ENCODE peak calls at places on chromosomes 7 and 10, in ten cellular contexts. N, E, Z, T, O, R, K, I, J and H are unnamed samples.

GRCh38 chr7:152674860-152675760 is 831 bp downstream of the XRCC2 start:
- DNase-seq in Z (no peak), I (no peak), O (no peak), E (no peak), N (no peak), K (peak), J (no peak), T (no peak), R (peak), H (no peak)

GRCh38 chr7:133912916-133913697 is 214.0 kb upstream of the LRGUK start:
- DNase-seq in R (peak), N (no peak), T (no peak), K (no peak), I (no peak), E (no peak), J (no peak), Z (no peak), O (peak), H (no peak)

GRCh38 chr10:3074985-3075600 is 7.7 kb downstream of the PFKP start:
- DNase-seq in E (no peak), N (no peak), Z (no peak), T (no peak), I (no peak), O (no peak), K (no peak), R (no peak), J (no peak), H (no peak)

GRCh38 chr10:95384011-95384704 is 93.4 kb upstream of the PDLIM1 start:
- DNase-seq in I (no peak), Z (no peak), K (no peak), E (no peak), J (no peak), N (no peak), T (no peak), R (no peak), O (no peak), H (no peak)

GRCh38 chr10:71812016-71812912 is 38.8 kb downstream of the PSAP start:
- DNase-seq in E (peak), Z (peak), T (peak), I (peak), R (peak), J (peak), N (peak), O (peak), K (peak), H (no peak)

GRCh38 chr10:35563266-35563891 is 41.8 kb upstream of the GJD4 start:
- DNase-seq in K (peak), J (peak), N (peak), I (peak), T (no peak), R (peak), O (peak), Z (peak), E (peak), H (no peak)

GRCh38 chr10:27240212-27240890 is at the start of gene ACBD5:
- DNase-seq in T (peak), N (peak), O (peak), Z (peak), J (no peak), R (peak), E (peak), K (peak), I (peak), H (peak)

GRCh38 chr10:132957131-132957530 is 14.8 kb upstream of the CFAP46 start:
- DNase-seq in J (no peak), K (peak), N (peak), R (no peak), Z (no peak), T (peak), O (no peak), E (no peak), I (no peak), H (no peak)

GRCh38 chr7:17320102-17320497 is 21.6 kb downstream of the AHR start:
- DNase-seq in K (no peak), I (no peak), J (no peak), Z (no peak), R (no peak), O (no peak), T (no peak), N (no peak), E (no peak), H (no peak)

GRCh38 chr10:20006169-20006870 is 190.1 kb downstream of the PLXDC2 start:
- DNase-seq in N (no peak), T (no peak), I (no peak), O (no peak), Z (no peak), J (no peak), E (no peak), K (no peak), R (no peak), H (no peak)

GRCh38 chr7:129150199-129150996 is 5.9 kb downstream of the TSPAN33 start:
- DNase-seq in O (no peak), E (no peak), R (no peak), Z (no peak), K (no peak), T (no peak), I (peak), N (no peak), J (no peak), H (no peak)

GRCh38 chr10:110782616-110783015 is 89.1 kb upstream of the PDCD4 start:
- DNase-seq in O (no peak), R (no peak), J (no peak), K (no peak), N (no peak), I (no peak), T (no peak), Z (no peak), E (no peak), H (no peak)

GRCh38 chr7:88184848-88185304 is 35.0 kb downstream of the SRI start:
- DNase-seq in R (peak), N (no peak), I (no peak), Z (no peak), T (no peak), J (no peak), K (no peak), E (no peak), O (peak), H (peak)

DNA sequence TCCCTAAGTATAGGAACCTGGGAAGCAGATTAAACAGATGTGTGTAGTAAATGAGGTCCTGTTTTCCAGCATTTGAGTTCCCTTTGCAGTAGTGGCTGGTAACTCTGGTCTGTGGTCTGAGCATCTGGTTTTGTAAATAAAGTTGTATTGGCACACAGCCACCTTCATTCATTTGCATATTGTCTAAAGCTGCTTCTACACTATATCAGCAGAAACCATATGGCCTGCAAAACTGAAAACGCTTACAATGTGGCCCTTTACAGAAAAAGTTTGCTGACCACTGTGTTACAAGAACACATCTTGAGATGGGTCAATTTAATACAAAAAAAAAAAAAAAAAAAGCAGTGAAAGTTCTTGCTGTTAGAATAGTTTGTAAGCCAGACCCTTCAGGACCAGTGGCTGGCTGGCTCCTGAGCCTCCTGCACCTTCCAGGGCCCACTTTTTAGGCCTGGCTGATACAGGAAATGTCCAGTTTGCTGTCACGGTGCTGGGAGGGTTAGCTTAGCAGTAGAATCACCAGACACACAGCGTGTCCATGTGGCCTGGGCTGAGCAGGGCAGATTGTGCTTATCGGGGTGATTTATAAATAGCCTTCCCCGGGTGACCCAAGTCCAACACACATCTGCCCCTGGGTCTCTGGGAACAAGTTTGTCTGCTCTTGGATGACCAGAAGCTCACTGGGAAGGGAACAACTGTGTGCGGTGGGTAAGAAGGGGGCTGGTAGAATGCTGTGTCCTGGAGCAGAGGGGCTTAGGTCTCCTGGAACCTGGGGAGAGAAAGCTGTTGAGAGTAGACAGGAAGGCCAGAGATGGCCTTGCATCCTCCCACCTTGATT is 1.4 kb downstream of the C10orf71 start:
- DNase-seq in N (no peak), Z (no peak), E (no peak), T (no peak), R (no peak), J (no peak), K (no peak), O (no peak), I (no peak), H (no peak)
- H3K4me3 ChIP-seq in N (no peak), Z (no peak), E (no peak), T (no peak), R (no peak), J (no peak), K (no peak), O (no peak), I (no peak), H (no peak)

GRCh38 chr10:91860885-91861284 is 48.4 kb downstream of the FGFBP3 start:
- DNase-seq in T (no peak), K (no peak), O (no peak), Z (no peak), I (no peak), E (no peak), R (no peak), N (no peak), J (no peak), H (no peak)

GRCh38 chr10:91856637-91857036 is 52.6 kb downstream of the FGFBP3 start:
- DNase-seq in T (no peak), E (no peak), Z (no peak), J (peak), K (no peak), I (no peak), R (peak), N (no peak), O (no peak), H (no peak)
- TF ChIP-seq CTCF in T (peak), E (no peak), Z (no peak), J (peak), K (peak), I (no peak), R (peak), N (no peak), O (peak), H (peak)

DNA sequence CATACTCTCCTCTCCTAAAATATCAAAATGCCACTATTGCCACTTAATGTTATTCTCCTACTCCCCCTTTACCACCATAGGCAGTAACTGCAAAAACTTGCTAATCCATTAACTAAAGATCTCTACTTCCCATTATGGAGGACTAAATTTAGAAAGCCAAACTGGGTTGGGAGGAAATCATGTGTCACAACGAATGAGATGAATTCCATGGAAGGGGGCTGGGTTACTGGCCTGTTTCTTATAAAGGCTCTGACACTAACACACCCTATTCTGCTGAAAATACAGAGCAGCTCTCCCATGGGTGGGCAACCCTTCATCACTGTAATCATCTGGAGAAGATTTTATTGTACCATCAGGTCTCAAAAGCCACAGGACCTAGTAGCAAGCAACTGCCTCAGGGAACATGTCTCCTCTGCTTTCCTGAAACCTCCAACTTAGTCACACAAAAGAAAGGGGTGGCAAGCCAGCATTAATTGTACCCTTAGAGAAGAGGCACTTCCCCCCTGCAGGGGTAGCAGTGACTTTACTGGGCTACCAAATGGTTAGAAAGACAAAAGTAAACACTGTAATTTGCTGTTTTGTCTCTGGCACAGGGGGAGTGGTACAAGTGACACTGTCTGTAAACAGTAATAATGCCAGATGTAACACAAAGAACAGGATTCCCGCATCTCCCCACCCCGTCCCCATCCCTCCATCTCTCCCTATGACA is 81.7 kb downstream of the ARMH3 start:
- DNase-seq in T (no peak), I (no peak), E (no peak), O (peak), J (no peak), N (no peak), R (no peak), Z (no peak), K (peak), H (no peak)
- H3K4me3 ChIP-seq in T (no peak), I (no peak), E (no peak), O (no peak), J (no peak), N (no peak), R (no peak), Z (no peak), K (no peak), H (no peak)

GRCh38 chr10:75314570-75314969 is 78.8 kb upstream of the COMTD1 start:
- DNase-seq in R (no peak), O (no peak), N (no peak), J (no peak), I (no peak), Z (no peak), E (no peak), T (no peak), K (no peak), H (no peak)

DNA sequence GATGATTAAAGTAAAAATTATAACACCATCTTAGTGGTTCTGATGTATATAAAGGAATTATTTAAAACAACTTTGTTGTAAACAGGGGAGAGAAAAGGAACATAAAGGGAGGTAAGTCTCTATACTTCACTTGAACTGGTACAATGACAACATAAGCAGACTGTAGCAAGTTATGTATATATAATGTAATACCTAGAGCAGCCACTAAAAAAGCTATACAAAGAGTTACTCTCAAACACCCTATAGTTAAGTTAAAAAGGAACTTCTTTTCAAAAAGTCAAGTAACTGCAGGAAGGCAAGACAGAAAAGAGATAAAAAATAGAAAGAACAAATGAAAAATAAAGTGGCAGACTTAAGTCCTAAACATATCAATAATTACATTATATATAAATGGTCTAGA is 82.3 kb downstream of the ZNF503 start:
- DNase-seq in Z (no peak), T (no peak), O (no peak), I (no peak), J (no peak), K (no peak), E (no peak), N (no peak), R (peak), H (no peak)
- TF ChIP-seq CTCF in Z (no peak), T (no peak), O (no peak), I (no peak), J (no peak), K (no peak), E (no peak), N (no peak), R (peak), H (no peak)

DNA sequence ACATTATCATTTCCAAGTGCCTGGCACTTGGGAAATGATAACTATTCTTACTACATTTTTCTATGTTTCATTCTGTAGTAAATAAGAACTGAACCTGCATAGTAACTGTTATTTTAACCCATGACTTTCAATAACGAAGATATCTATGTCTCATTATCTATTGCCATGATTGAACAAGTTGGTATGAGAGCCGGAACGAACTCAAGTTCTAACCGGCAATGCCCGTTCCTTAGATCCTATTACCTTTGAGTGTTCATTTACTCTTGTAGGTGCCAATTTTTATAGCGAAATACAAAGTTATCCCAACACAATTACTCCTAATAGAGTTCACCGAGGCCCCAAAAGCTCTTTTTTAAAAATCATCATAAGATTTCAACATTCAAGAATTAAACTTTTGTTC is 885 bp upstream of the MET start:
- DNase-seq in E (no peak), O (no peak), R (no peak), K (no peak), Z (no peak), J (no peak), T (no peak), I (no peak), N (no peak), H (no peak)
- H3K4me3 ChIP-seq in E (peak), O (peak), R (peak), K (peak), Z (no peak), J (peak), T (peak), I (no peak), N (no peak), H (no peak)

GRCh38 chr10:11823122-11823988 is at the start of gene PROSER2:
- DNase-seq in K (peak), T (no peak), R (peak), Z (peak), O (peak), E (no peak), N (peak), J (peak), I (peak), H (no peak)
- TF ChIP-seq CTCF in K (no peak), T (no peak), R (no peak), Z (no peak), O (no peak), E (no peak), N (no peak), J (no peak), I (no peak), H (no peak)

DNA sequence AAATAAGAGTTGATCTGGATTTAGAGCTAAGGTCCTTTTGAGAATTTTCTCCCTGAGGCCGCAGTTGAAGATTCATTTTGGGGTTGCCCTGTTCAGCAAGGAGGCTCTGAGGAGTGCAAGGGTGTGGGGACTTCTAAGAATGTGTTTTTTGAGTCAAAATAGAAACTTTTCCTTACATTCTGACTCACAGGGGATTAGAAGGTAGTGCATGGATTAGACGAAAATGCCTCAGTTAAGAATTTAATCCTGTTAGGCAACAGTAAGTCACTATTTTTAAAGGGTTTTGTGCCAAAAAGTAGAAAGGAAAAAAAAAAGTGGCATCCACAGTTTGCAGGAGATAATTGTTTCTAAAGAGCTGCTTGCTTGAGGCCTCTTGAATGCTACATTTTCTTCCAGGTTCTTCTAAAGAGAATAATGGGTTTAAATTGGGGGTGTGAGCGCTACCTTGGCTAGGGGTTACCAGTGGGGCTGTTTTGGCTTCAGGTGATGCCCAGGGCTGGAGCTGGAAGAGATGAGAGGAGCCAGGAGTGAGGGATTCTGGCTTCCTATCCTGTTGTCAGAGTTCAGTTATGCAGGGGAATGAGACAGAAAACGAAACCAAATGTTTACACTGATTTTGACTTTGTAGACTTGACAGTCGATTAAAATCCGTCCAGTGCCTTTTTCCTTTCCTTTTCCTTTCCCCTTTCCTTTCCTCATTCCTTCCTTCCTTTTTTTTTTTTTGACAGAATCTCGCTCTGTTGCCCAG is 52.9 kb downstream of the BAMBI start:
- DNase-seq in J (no peak), I (no peak), O (no peak), E (no peak), Z (no peak), R (no peak), T (no peak), N (no peak), K (no peak), H (peak)
- H3K4me3 ChIP-seq in J (no peak), I (no peak), O (no peak), E (no peak), Z (no peak), R (no peak), T (no peak), N (no peak), K (peak), H (peak)

GRCh38 chr10:59622320-59622901 is 87.2 kb downstream of the SLC16A9 start:
- DNase-seq in I (peak), K (peak), R (peak), N (peak), E (peak), J (peak), T (no peak), O (peak), Z (peak), H (peak)
- TF ChIP-seq CTCF in I (peak), K (peak), R (peak), N (peak), E (peak), J (peak), T (peak), O (peak), Z (peak), H (peak)